ENCODE peak calls at places on chromosomes 12 and 14, in five cellular contexts. V is fibroblast of lung, G is MM.1S, Q is GM23248, L is GM23338. J is an unnamed sample.

GRCh38 chr14:42683690-42684089 is 1077.0 kb downstream of the LRFN5 start:
- DNase-seq in V (no peak), L (no peak), Q (no peak), G (no peak), J (no peak)

GRCh38 chr12:76489737-76490136 is 69.8 kb downstream of the OSBPL8 start:
- DNase-seq in V (peak), Q (peak), L (no peak), G (no peak), J (no peak)

GRCh38 chr12:106133136-106134087 is 5.3 kb downstream of the NUAK1 start:
- DNase-seq in G (no peak), L (peak), V (peak), Q (peak), J (no peak)

GRCh38 chr12:57450057-57450456 is 5.0 kb upstream of the INHBE start:
- DNase-seq in Q (no peak), V (no peak), L (no peak), G (no peak), J (no peak)

GRCh38 chr12:86950043-86950838 is 694.0 kb upstream of the MGAT4C start:
- DNase-seq in Q (no peak), V (no peak), G (no peak), L (no peak), J (no peak)

GRCh38 chr12:9331218-9331626 is 123.0 kb upstream of the PZP start:
- DNase-seq in G (peak), L (peak), V (peak), Q (peak), J (peak)

GRCh38 chr12:5493018-5493417 is 61.1 kb downstream of the NTF3 start:
- DNase-seq in V (no peak), G (no peak), Q (no peak), L (peak), J (no peak)

GRCh38 chr12:46494424-46494823 is 121.9 kb upstream of the SLC38A2 start:
- DNase-seq in G (no peak), V (peak), Q (peak), L (peak), J (no peak)

GRCh38 chr12:114735680-114736374 is 51.9 kb upstream of the TBX3 start:
- DNase-seq in Q (no peak), G (no peak), V (no peak), L (no peak), J (no peak)
- TF ChIP-seq EZH2 in Q (no peak), G (no peak), V (no peak), L (peak), J (no peak)

DNA sequence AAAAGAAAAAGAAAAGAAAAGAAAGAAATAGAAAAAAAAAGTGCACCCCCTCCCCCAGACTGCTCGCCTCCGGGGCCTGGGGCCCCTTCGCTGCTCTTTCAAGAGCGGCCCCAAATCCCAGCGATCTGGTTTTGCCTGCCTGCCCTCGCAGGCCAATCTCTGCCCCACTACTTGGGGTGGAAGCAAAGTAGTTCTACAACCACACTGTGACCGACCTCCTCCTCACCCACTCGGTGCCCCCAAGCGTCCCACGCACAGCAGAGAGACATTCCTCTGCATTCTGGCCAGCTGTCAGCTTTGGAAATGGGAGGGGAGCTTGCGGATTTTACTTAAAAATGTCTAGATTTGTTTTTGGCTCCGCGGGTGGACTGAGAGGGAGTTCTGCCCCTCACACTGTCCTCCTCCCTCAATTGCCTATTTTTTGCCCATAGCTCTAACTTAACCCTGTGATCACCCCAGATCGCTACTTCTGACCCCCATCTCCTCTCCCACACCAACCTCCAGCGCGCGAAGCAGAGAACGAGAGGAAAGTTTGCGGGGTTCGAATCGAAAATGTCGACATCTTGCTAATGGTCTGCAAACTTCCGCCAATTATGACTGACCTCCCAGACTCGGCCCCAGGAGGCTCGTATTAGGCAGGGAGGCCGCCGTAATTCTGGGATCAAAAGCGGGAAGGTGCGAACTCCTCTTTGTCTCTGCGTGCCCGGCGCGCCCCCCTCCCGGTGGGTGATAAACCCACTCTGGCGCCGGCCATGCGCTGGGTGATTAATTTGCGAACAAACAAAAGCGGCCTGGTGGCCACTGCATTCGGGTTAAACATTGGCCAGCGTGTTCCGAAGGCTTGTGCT is 2.7 kb upstream of the TBX3 start:
- DNase-seq in L (peak), Q (no peak), V (no peak), G (no peak), J (no peak)
- TF ChIP-seq EZH2 in L (peak), Q (no peak), V (no peak), G (no peak), J (no peak)

GRCh38 chr14:88791629-88792571 is 853 bp downstream of the EML5 start:
- DNase-seq in Q (peak), G (peak), L (peak), V (peak), J (no peak)
- TF ChIP-seq EZH2 in Q (peak), G (no peak), L (peak), V (peak), J (no peak)

GRCh38 chr12:2481951-2482350 is 312.8 kb upstream of the FKBP4 start:
- DNase-seq in G (no peak), L (no peak), V (no peak), Q (no peak), J (no peak)

GRCh38 chr12:2475984-2476383 is 318.8 kb upstream of the FKBP4 start:
- DNase-seq in V (no peak), L (no peak), G (no peak), Q (no peak), J (no peak)

GRCh38 chr12:2481346-2481745 is 313.4 kb upstream of the FKBP4 start:
- DNase-seq in G (no peak), L (no peak), Q (no peak), V (no peak), J (no peak)

GRCh38 chr12:2479866-2480510 is 314.8 kb upstream of the FKBP4 start:
- DNase-seq in G (no peak), L (no peak), Q (no peak), V (no peak), J (no peak)

GRCh38 chr12:2477009-2477766 is 317.6 kb upstream of the FKBP4 start:
- DNase-seq in Q (peak), V (no peak), L (no peak), G (no peak), J (no peak)
- TF ChIP-seq EZH2 in Q (no peak), V (no peak), L (no peak), G (no peak), J (no peak)

GRCh38 chr12:32921397-32921796 is 24.8 kb upstream of the PKP2 start:
- DNase-seq in G (no peak), V (peak), Q (peak), L (no peak), J (no peak)
- TF ChIP-seq EZH2 in G (no peak), V (no peak), Q (no peak), L (no peak), J (no peak)

DNA sequence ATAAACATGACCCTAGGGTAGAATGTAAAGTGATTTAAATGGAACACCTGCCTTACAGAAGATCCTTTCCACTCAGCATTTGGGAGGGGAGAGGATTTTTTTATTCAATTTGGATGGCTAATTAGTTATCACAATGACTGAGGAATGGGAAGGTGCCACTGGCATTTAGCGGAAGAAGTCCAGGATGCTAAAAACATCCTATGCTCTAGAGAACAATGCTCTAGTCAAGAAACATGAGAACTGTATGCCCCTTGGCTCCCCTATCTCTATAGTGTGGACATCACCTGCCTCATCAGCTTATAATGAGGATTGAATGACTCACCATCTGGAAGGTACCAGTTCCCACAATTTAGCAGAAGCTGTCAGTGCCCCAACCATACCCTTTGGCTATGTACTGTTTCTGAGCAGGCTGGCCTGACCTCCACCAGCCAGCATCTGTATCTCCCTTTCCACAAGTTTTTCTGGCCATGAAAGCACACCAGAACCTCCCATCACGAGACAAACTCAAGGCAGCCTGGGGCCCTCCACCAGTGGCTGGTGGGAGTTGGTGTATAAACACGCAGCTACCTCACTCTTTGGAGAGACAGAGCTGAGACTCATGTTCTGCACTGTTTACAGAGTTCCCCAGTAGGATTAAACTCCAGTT is 109.7 kb upstream of the VASH1 start:
- DNase-seq in Q (no peak), V (no peak), G (no peak), L (no peak), J (no peak)
- TF ChIP-seq EZH2 in Q (no peak), V (no peak), G (no peak), L (no peak), J (no peak)

GRCh38 chr14:97412933-97413574 is 615.9 kb downstream of the VRK1 start:
- DNase-seq in G (no peak), Q (no peak), L (no peak), V (no peak), J (no peak)
- TF ChIP-seq EZH2 in G (no peak), Q (no peak), L (no peak), V (no peak), J (no peak)

DNA sequence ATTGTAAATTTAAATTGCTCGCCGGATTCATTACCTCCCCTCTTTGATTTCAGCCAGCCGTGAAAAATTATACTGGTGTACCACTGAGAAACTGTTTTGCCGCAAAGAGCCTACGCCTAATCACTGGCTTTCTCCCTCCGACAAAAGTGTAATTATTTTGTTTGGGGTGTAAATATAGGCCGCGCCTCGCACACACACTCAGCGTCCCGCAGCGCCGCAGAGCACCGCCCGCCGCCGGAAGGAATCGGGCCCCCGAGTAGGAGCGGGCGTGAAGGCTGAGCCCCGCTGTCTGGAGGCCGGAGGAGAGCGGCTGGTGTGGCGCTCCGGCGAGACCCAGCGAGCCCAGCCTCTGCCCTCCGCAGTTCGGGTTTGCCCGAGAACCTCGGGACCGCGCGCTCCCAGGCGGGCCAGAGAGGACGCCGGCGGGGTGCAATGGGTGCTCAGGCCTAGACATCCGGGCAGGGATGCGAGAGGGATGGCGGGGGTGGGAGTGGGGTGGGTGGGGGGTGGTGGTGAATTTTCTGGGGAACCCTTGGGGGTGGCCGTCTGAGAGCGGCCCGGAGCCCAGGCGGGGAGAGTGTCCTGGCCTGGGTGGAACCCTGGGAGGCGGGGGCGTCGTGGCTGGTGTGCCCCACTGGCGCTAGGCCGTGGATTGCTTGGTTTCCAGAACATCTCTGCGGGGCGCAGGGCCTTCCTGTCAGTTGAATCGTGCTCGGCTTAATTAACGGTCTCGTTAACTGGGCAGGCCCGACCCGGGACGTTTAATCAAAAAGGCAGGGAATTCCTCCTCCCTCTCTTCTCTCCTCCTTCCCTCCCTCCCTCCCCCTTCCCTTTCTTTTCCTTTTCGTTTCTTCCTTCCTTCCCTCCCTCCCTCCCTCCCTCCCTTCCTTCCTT is 4.7 kb upstream of the LHX5 start:
- DNase-seq in V (no peak), G (no peak), L (peak), Q (no peak), J (no peak)
- TF ChIP-seq EZH2 in V (peak), G (no peak), L (peak), Q (peak), J (no peak)

GRCh38 chr14:33493329-33493728 is 457.5 kb downstream of the EGLN3 start:
- DNase-seq in L (no peak), V (no peak), Q (no peak), G (no peak), J (no peak)
- TF ChIP-seq EZH2 in L (no peak), V (no peak), Q (no peak), G (no peak), J (no peak)

GRCh38 chr12:96907681-96908163 is 665 bp downstream of the NEDD1 start:
- DNase-seq in Q (peak), L (peak), V (peak), G (no peak), J (no peak)
- TF ChIP-seq EZH2 in Q (no peak), L (no peak), V (no peak), G (no peak), J (no peak)

J was measured in GM12878.